ENCODE peak calls at places on chromosomes 12 and 14, in nine cellular contexts. One of them, this sample, is unnamed.

GRCh38 chr14:51547260-51547659 is 104.5 kb upstream of the FRMD6 start:
- DNase-seq in Panc1: peak
- DNase-seq in cardiac muscle cell: peak
- DNase-seq in astrocyte of the spinal cord: peak
- DNase-seq in left ventricle myocardium inferior: no peak
- DNase-seq in neural crest cell: no peak
- DNase-seq in AG09309: peak
- DNase-seq in dorsolateral prefrontal cortex: no peak
- DNase-seq in endothelial cell of umbilical vein: peak
- DNase-seq in this sample: no peak

GRCh38 chr14:24277606-24278321 is 6.4 kb upstream of the RABGGTA start:
- DNase-seq in cardiac muscle cell: no peak
- DNase-seq in left ventricle myocardium inferior: peak
- DNase-seq in astrocyte of the spinal cord: no peak
- DNase-seq in AG09309: no peak
- DNase-seq in endothelial cell of umbilical vein: no peak
- DNase-seq in dorsolateral prefrontal cortex: no peak
- DNase-seq in Panc1: no peak
- DNase-seq in neural crest cell: no peak
- DNase-seq in this sample: no peak

GRCh38 chr12:95996034-95996658 is at the start of gene HAL:
- DNase-seq in AG09309: no peak
- DNase-seq in left ventricle myocardium inferior: peak
- DNase-seq in endothelial cell of umbilical vein: no peak
- DNase-seq in astrocyte of the spinal cord: no peak
- DNase-seq in dorsolateral prefrontal cortex: no peak
- DNase-seq in cardiac muscle cell: peak
- DNase-seq in neural crest cell: no peak
- DNase-seq in Panc1: no peak
- DNase-seq in this sample: no peak

GRCh38 chr14:34733245-34733644 is 18.9 kb upstream of the CFL2 start:
- DNase-seq in cardiac muscle cell: peak
- DNase-seq in astrocyte of the spinal cord: peak
- DNase-seq in Panc1: no peak
- DNase-seq in AG09309: no peak
- DNase-seq in dorsolateral prefrontal cortex: no peak
- DNase-seq in left ventricle myocardium inferior: no peak
- DNase-seq in endothelial cell of umbilical vein: no peak
- DNase-seq in neural crest cell: no peak
- DNase-seq in this sample: no peak

GRCh38 chr14:51208982-51209381 is 31.1 kb upstream of the TMX1 start:
- DNase-seq in AG09309: no peak
- DNase-seq in dorsolateral prefrontal cortex: no peak
- DNase-seq in astrocyte of the spinal cord: no peak
- DNase-seq in cardiac muscle cell: no peak
- DNase-seq in endothelial cell of umbilical vein: no peak
- DNase-seq in Panc1: no peak
- DNase-seq in neural crest cell: no peak
- DNase-seq in left ventricle myocardium inferior: no peak
- DNase-seq in this sample: no peak

GRCh38 chr12:65668981-65669695 is 155.1 kb upstream of the HMGA2 start:
- DNase-seq in cardiac muscle cell: peak
- DNase-seq in endothelial cell of umbilical vein: no peak
- DNase-seq in left ventricle myocardium inferior: no peak
- DNase-seq in Panc1: no peak
- DNase-seq in dorsolateral prefrontal cortex: no peak
- DNase-seq in neural crest cell: no peak
- DNase-seq in astrocyte of the spinal cord: peak
- DNase-seq in AG09309: no peak
- DNase-seq in this sample: no peak

GRCh38 chr12:114694436-114695304 is 10.7 kb upstream of the TBX3 start:
- DNase-seq in cardiac muscle cell: no peak
- DNase-seq in endothelial cell of umbilical vein: no peak
- DNase-seq in astrocyte of the spinal cord: no peak
- DNase-seq in Panc1: no peak
- DNase-seq in neural crest cell: no peak
- DNase-seq in AG09309: no peak
- DNase-seq in dorsolateral prefrontal cortex: no peak
- DNase-seq in left ventricle myocardium inferior: no peak
- DNase-seq in this sample: no peak

GRCh38 chr14:27390130-27390529 is 792.3 kb upstream of the NOVA1 start:
- DNase-seq in astrocyte of the spinal cord: no peak
- DNase-seq in neural crest cell: no peak
- DNase-seq in endothelial cell of umbilical vein: no peak
- DNase-seq in left ventricle myocardium inferior: no peak
- DNase-seq in cardiac muscle cell: no peak
- DNase-seq in dorsolateral prefrontal cortex: no peak
- DNase-seq in Panc1: no peak
- DNase-seq in AG09309: no peak
- DNase-seq in this sample: no peak

GRCh38 chr12:14995583-14996425 is 23.0 kb downstream of the PDE6H start:
- DNase-seq in AG09309: peak
- DNase-seq in dorsolateral prefrontal cortex: no peak
- DNase-seq in neural crest cell: no peak
- DNase-seq in cardiac muscle cell: peak
- DNase-seq in left ventricle myocardium inferior: no peak
- DNase-seq in astrocyte of the spinal cord: peak
- DNase-seq in endothelial cell of umbilical vein: peak
- DNase-seq in Panc1: peak
- DNase-seq in this sample: no peak

GRCh38 chr14:101497910-101498860 is 63.1 kb upstream of the DIO3 start:
- DNase-seq in cardiac muscle cell: no peak
- DNase-seq in AG09309: no peak
- DNase-seq in Panc1: no peak
- DNase-seq in left ventricle myocardium inferior: no peak
- DNase-seq in neural crest cell: no peak
- DNase-seq in astrocyte of the spinal cord: no peak
- DNase-seq in dorsolateral prefrontal cortex: no peak
- DNase-seq in endothelial cell of umbilical vein: no peak
- DNase-seq in this sample: no peak

GRCh38 chr12:122951979-122952892 is 14.0 kb downstream of the ABCB9 start:
- DNase-seq in endothelial cell of umbilical vein: peak
- DNase-seq in neural crest cell: peak
- DNase-seq in left ventricle myocardium inferior: peak
- DNase-seq in astrocyte of the spinal cord: peak
- DNase-seq in dorsolateral prefrontal cortex: peak
- DNase-seq in AG09309: no peak
- DNase-seq in Panc1: no peak
- DNase-seq in cardiac muscle cell: peak
- DNase-seq in this sample: peak

GRCh38 chr12:45762185-45763110 is 32.9 kb downstream of the ARID2 start:
- DNase-seq in endothelial cell of umbilical vein: peak
- DNase-seq in Panc1: no peak
- DNase-seq in cardiac muscle cell: peak
- DNase-seq in astrocyte of the spinal cord: peak
- DNase-seq in AG09309: peak
- DNase-seq in left ventricle myocardium inferior: no peak
- DNase-seq in neural crest cell: no peak
- DNase-seq in dorsolateral prefrontal cortex: no peak
- DNase-seq in this sample: no peak

GRCh38 chr12:58026421-58026820 is 85.1 kb downstream of the ATP23 start:
- DNase-seq in dorsolateral prefrontal cortex: no peak
- DNase-seq in astrocyte of the spinal cord: peak
- DNase-seq in left ventricle myocardium inferior: no peak
- DNase-seq in neural crest cell: no peak
- DNase-seq in Panc1: no peak
- DNase-seq in cardiac muscle cell: no peak
- DNase-seq in endothelial cell of umbilical vein: no peak
- DNase-seq in AG09309: no peak
- DNase-seq in this sample: no peak

GRCh38 chr12:96136720-96137378 is 57.3 kb upstream of the ELK3 start:
- DNase-seq in cardiac muscle cell: no peak
- DNase-seq in Panc1: no peak
- DNase-seq in neural crest cell: no peak
- DNase-seq in endothelial cell of umbilical vein: peak
- DNase-seq in astrocyte of the spinal cord: peak
- DNase-seq in dorsolateral prefrontal cortex: no peak
- DNase-seq in left ventricle myocardium inferior: no peak
- DNase-seq in AG09309: no peak
- DNase-seq in this sample: no peak

GRCh38 chr14:50038398-50039119 is 77.8 kb downstream of the VCPKMT start:
- DNase-seq in left ventricle myocardium inferior: no peak
- DNase-seq in cardiac muscle cell: peak
- DNase-seq in endothelial cell of umbilical vein: no peak
- DNase-seq in astrocyte of the spinal cord: peak
- DNase-seq in dorsolateral prefrontal cortex: peak
- DNase-seq in neural crest cell: no peak
- DNase-seq in Panc1: peak
- DNase-seq in AG09309: peak
- DNase-seq in this sample: no peak

DNA sequence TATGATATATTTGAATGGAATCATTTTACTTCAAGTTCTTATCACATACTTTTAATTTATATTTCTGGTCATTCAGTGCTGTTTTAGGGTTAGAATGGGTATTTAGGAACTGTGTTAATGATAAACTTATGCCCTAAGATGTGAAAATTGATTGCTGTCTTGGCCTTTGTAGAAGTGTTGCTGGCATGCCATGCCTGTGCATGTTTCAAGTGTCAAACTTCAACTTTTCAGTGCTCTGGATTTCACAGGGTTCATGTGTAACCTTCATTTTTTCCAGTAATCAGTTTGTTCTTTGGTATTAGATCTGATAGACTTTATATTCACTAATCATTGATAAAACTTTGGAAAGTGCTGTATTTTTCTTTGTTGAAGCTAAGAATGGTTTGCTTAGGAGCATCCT is 36.6 kb downstream of the YLPM1 start:
- DNase-seq in cardiac muscle cell: no peak
- DNase-seq in endothelial cell of umbilical vein: no peak
- DNase-seq in AG09309: no peak
- DNase-seq in dorsolateral prefrontal cortex: no peak
- DNase-seq in neural crest cell: no peak
- DNase-seq in Panc1: no peak
- DNase-seq in left ventricle myocardium inferior: no peak
- DNase-seq in astrocyte of the spinal cord: no peak
- DNase-seq in this sample: no peak
- TF ChIP-seq CTCF in cardiac muscle cell: no peak
- TF ChIP-seq CTCF in endothelial cell of umbilical vein: no peak
- TF ChIP-seq CTCF in AG09309: no peak
- TF ChIP-seq CTCF in dorsolateral prefrontal cortex: no peak
- TF ChIP-seq CTCF in neural crest cell: no peak
- TF ChIP-seq CTCF in Panc1: no peak
- TF ChIP-seq CTCF in left ventricle myocardium inferior: no peak
- TF ChIP-seq CTCF in astrocyte of the spinal cord: no peak
- TF ChIP-seq CTCF in this sample: no peak

GRCh38 chr12:6340745-6341438 is 984 bp downstream of the TNFRSF1A start:
- DNase-seq in dorsolateral prefrontal cortex: no peak
- DNase-seq in cardiac muscle cell: no peak
- DNase-seq in Panc1: no peak
- DNase-seq in endothelial cell of umbilical vein: peak
- DNase-seq in neural crest cell: no peak
- DNase-seq in left ventricle myocardium inferior: no peak
- DNase-seq in AG09309: no peak
- DNase-seq in astrocyte of the spinal cord: no peak
- DNase-seq in this sample: no peak

GRCh38 chr12:6343518-6343917 is 1.6 kb upstream of the TNFRSF1A start:
- DNase-seq in dorsolateral prefrontal cortex: no peak
- DNase-seq in cardiac muscle cell: no peak
- DNase-seq in Panc1: no peak
- DNase-seq in astrocyte of the spinal cord: no peak
- DNase-seq in left ventricle myocardium inferior: no peak
- DNase-seq in endothelial cell of umbilical vein: no peak
- DNase-seq in AG09309: no peak
- DNase-seq in neural crest cell: no peak
- DNase-seq in this sample: no peak

GRCh38 chr12:6342140-6342889 is 439 bp upstream of the TNFRSF1A start:
- DNase-seq in astrocyte of the spinal cord: no peak
- DNase-seq in neural crest cell: no peak
- DNase-seq in cardiac muscle cell: no peak
- DNase-seq in dorsolateral prefrontal cortex: no peak
- DNase-seq in AG09309: no peak
- DNase-seq in left ventricle myocardium inferior: no peak
- DNase-seq in endothelial cell of umbilical vein: no peak
- DNase-seq in Panc1: no peak
- DNase-seq in this sample: no peak

GRCh38 chr12:6338955-6339761 is 2.7 kb downstream of the TNFRSF1A start:
- DNase-seq in AG09309: no peak
- DNase-seq in dorsolateral prefrontal cortex: no peak
- DNase-seq in Panc1: no peak
- DNase-seq in astrocyte of the spinal cord: no peak
- DNase-seq in endothelial cell of umbilical vein: peak
- DNase-seq in left ventricle myocardium inferior: no peak
- DNase-seq in neural crest cell: no peak
- DNase-seq in cardiac muscle cell: peak
- DNase-seq in this sample: no peak

GRCh38 chr12:6341439-6342139 is at the start of gene TNFRSF1A:
- DNase-seq in dorsolateral prefrontal cortex: peak
- DNase-seq in endothelial cell of umbilical vein: peak
- DNase-seq in neural crest cell: peak
- DNase-seq in AG09309: no peak
- DNase-seq in left ventricle myocardium inferior: peak
- DNase-seq in astrocyte of the spinal cord: peak
- DNase-seq in cardiac muscle cell: peak
- DNase-seq in Panc1: no peak
- DNase-seq in this sample: peak
- TF ChIP-seq CTCF in dorsolateral prefrontal cortex: no peak
- TF ChIP-seq CTCF in endothelial cell of umbilical vein: no peak
- TF ChIP-seq CTCF in neural crest cell: no peak
- TF ChIP-seq CTCF in AG09309: no peak
- TF ChIP-seq CTCF in left ventricle myocardium inferior: no peak
- TF ChIP-seq CTCF in astrocyte of the spinal cord: no peak
- TF ChIP-seq CTCF in cardiac muscle cell: no peak
- TF ChIP-seq CTCF in Panc1: no peak
- TF ChIP-seq CTCF in this sample: no peak

GRCh38 chr14:104356738-104357688 is 218.6 kb downstream of the KIF26A start:
- DNase-seq in AG09309: no peak
- DNase-seq in left ventricle myocardium inferior: no peak
- DNase-seq in endothelial cell of umbilical vein: no peak
- DNase-seq in astrocyte of the spinal cord: no peak
- DNase-seq in Panc1: no peak
- DNase-seq in cardiac muscle cell: no peak
- DNase-seq in neural crest cell: no peak
- DNase-seq in dorsolateral prefrontal cortex: no peak
- DNase-seq in this sample: no peak
- TF ChIP-seq CTCF in AG09309: no peak
- TF ChIP-seq CTCF in left ventricle myocardium inferior: no peak
- TF ChIP-seq CTCF in endothelial cell of umbilical vein: no peak
- TF ChIP-seq CTCF in astrocyte of the spinal cord: no peak
- TF ChIP-seq CTCF in Panc1: no peak
- TF ChIP-seq CTCF in cardiac muscle cell: no peak
- TF ChIP-seq CTCF in neural crest cell: no peak
- TF ChIP-seq CTCF in dorsolateral prefrontal cortex: no peak
- TF ChIP-seq CTCF in this sample: no peak

DNA sequence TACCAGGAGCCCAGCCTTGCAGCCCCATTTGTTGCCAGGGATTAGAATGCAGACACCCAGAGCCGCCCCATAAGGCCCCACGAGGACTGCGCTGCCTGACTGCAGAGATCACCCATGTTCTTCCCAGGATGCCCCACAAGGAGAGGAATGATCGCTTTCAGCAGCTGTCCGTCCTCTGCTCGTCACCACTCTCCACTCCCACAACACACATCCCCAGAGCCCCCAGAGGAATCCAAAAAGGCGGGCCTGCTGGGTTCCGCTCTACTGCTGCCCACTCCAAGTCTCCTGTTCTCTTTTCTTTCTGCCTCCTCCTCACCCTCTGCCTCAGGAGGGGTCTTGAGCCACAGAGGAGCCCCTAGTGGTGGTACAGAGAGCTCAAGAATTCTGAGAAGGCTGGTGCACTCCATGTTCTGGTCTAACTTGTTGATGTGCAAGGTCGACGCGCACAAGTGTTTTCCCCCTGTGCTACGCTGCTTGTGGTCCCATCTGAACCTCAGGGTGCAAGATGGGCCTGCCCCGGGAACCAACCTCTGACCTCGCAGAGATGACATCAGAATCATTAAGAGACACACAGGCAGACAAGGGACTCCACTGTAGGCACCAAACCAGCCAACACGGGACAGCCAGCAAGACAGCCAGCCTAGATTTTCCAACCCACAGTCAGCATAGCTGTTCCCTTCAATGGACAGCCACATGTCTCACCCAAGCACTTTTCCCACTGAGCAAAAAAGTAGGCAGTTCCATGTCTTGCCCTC is 30.0 kb downstream of the PXN start:
- DNase-seq in Panc1: no peak
- DNase-seq in neural crest cell: no peak
- DNase-seq in astrocyte of the spinal cord: no peak
- DNase-seq in dorsolateral prefrontal cortex: no peak
- DNase-seq in endothelial cell of umbilical vein: peak
- DNase-seq in left ventricle myocardium inferior: peak
- DNase-seq in AG09309: no peak
- DNase-seq in cardiac muscle cell: no peak
- DNase-seq in this sample: no peak
- TF ChIP-seq CTCF in Panc1: no peak
- TF ChIP-seq CTCF in neural crest cell: peak
- TF ChIP-seq CTCF in astrocyte of the spinal cord: peak
- TF ChIP-seq CTCF in dorsolateral prefrontal cortex: no peak
- TF ChIP-seq CTCF in endothelial cell of umbilical vein: peak
- TF ChIP-seq CTCF in left ventricle myocardium inferior: peak
- TF ChIP-seq CTCF in AG09309: peak
- TF ChIP-seq CTCF in cardiac muscle cell: peak
- TF ChIP-seq CTCF in this sample: peak